ENCODE peak calls at places on chromosome 19, in six cellular contexts. P is GM19239; I is cardiac muscle cell; N is lower lobe of right lung; B is NCI-H2227 treated with DMSO at 0.1 percent for 48 hours; K is activated naive CD4-positive, alpha-beta T cell treated with anti-CD3 and anti-CD28 coated beads for 36 hours. Y is an unnamed sample.

GRCh38 chr19:46107371-46107770 is 17.1 kb downstream of the IGFL3 start:
- DNase-seq in P (no peak), I (peak), N (no peak), B (no peak), K (no peak), Y (no peak)

GRCh38 chr19:39531834-39532232 is 819 bp downstream of the EID2B start:
- DNase-seq in P (no peak), I (no peak), N (no peak), B (no peak), K (no peak), Y (no peak)

GRCh38 chr19:30906871-30907270 is 442.4 kb downstream of the TSHZ3 start:
- DNase-seq in P (no peak), I (no peak), N (no peak), B (no peak), K (no peak), Y (no peak)

GRCh38 chr19:35168261-35168660 is 13.7 kb downstream of the FXYD5 start:
- DNase-seq in P (no peak), I (no peak), N (no peak), B (no peak), K (no peak), Y (peak)

GRCh38 chr19:50925734-50926133 is 14.5 kb upstream of the KLK4 start:
- DNase-seq in P (no peak), I (peak), N (no peak), B (no peak), K (no peak), Y (no peak)

GRCh38 chr19:52535831-52536800 is 8.6 kb downstream of the ZNF808 start:
- DNase-seq in P (peak), I (peak), N (peak), B (no peak), K (peak), Y (peak)

GRCh38 chr19:10744848-10745293 is 27.0 kb downstream of the DNM2 start:
- DNase-seq in P (no peak), I (no peak), N (no peak), B (no peak), K (no peak), Y (no peak)

GRCh38 chr19:4841366-4841704 is 9.8 kb upstream of the TICAM1 start:
- DNase-seq in P (no peak), I (no peak), N (no peak), B (no peak), K (no peak), Y (no peak)

GRCh38 chr19:52566121-52566520 is 4.0 kb upstream of the ZNF701 start:
- DNase-seq in P (no peak), I (no peak), N (no peak), B (no peak), K (no peak), Y (no peak)

GRCh38 chr19:54478677-54479266 is 5.7 kb upstream of the CDC42EP5 start:
- DNase-seq in P (no peak), I (peak), N (no peak), B (peak), K (peak), Y (peak)

GRCh38 chr19:1841209-1841924 is 6.9 kb downstream of the REXO1 start:
- DNase-seq in P (no peak), I (no peak), N (no peak), B (no peak), K (no peak), Y (no peak)